ENCODE peak calls at places on chromosomes 12 and 14, in four cellular contexts. One of them, this sample, is unnamed.

GRCh38 chr12:93593833-93594232 is 21.4 kb downstream of the SOCS2 start:
- DNase-seq in HL-60: no peak
- DNase-seq in cardiac muscle cell: no peak
- DNase-seq in A549: no peak
- DNase-seq in this sample: no peak

GRCh38 chr12:9118161-9118560 is 2.4 kb upstream of the A2M start:
- DNase-seq in HL-60: peak
- DNase-seq in cardiac muscle cell: no peak
- DNase-seq in A549: no peak
- DNase-seq in this sample: no peak

GRCh38 chr14:76876076-76876475 is 49.9 kb downstream of the LRRC74A start:
- DNase-seq in HL-60: peak
- DNase-seq in cardiac muscle cell: peak
- DNase-seq in A549: peak
- DNase-seq in this sample: peak

GRCh38 chr12:84766375-84766774 is 146.2 kb downstream of the SLC6A15 start:
- DNase-seq in HL-60: no peak
- DNase-seq in cardiac muscle cell: no peak
- DNase-seq in A549: no peak
- DNase-seq in this sample: no peak

GRCh38 chr12:56154818-56155217 is 2.4 kb downstream of the MYL6B start:
- DNase-seq in HL-60: no peak
- DNase-seq in cardiac muscle cell: no peak
- DNase-seq in A549: no peak
- DNase-seq in this sample: no peak

GRCh38 chr12:104748790-104749189 is 209.3 kb downstream of the SLC41A2 start:
- DNase-seq in HL-60: no peak
- DNase-seq in cardiac muscle cell: peak
- DNase-seq in A549: no peak
- DNase-seq in this sample: no peak

GRCh38 chr12:95546491-95546813 is 4.8 kb downstream of the USP44 start:
- DNase-seq in HL-60: no peak
- DNase-seq in cardiac muscle cell: no peak
- DNase-seq in A549: no peak
- DNase-seq in this sample: no peak

GRCh38 chr12:65885312-65885711 is 61.0 kb downstream of the HMGA2 start:
- DNase-seq in HL-60: no peak
- DNase-seq in cardiac muscle cell: peak
- DNase-seq in A549: no peak
- DNase-seq in this sample: no peak

GRCh38 chr14:67187210-67187609 is 2.0 kb upstream of the GARIN2 start:
- DNase-seq in HL-60: no peak
- DNase-seq in cardiac muscle cell: peak
- DNase-seq in A549: peak
- DNase-seq in this sample: no peak

GRCh38 chr12:73053903-73054302 is 781.7 kb downstream of the TRHDE start:
- DNase-seq in HL-60: no peak
- DNase-seq in cardiac muscle cell: no peak
- DNase-seq in A549: no peak
- DNase-seq in this sample: no peak

GRCh38 chr12:12704593-12705230 is 8.7 kb upstream of the GPR19 start:
- DNase-seq in HL-60: peak
- DNase-seq in cardiac muscle cell: peak
- DNase-seq in A549: peak
- DNase-seq in this sample: peak

GRCh38 chr14:89625208-89625987 is 208.4 kb upstream of the FOXN3 start:
- DNase-seq in HL-60: no peak
- DNase-seq in cardiac muscle cell: peak
- DNase-seq in A549: no peak
- DNase-seq in this sample: no peak

GRCh38 chr14:25049127-25049558 is 804 bp downstream of the STXBP6 start:
- DNase-seq in HL-60: no peak
- DNase-seq in cardiac muscle cell: peak
- DNase-seq in A549: no peak
- DNase-seq in this sample: no peak

GRCh38 chr12:51389302-51389999 is 1.8 kb downstream of the GALNT6 start:
- DNase-seq in HL-60: no peak
- DNase-seq in cardiac muscle cell: no peak
- DNase-seq in A549: no peak
- DNase-seq in this sample: no peak

GRCh38 chr14:100142073-100143040 is 17.1 kb downstream of the DEGS2 start:
- DNase-seq in HL-60: peak
- DNase-seq in cardiac muscle cell: peak
- DNase-seq in A549: no peak
- DNase-seq in this sample: no peak

GRCh38 chr12:39532448-39532847 is 87.2 kb downstream of the ABCD2 start:
- DNase-seq in HL-60: no peak
- DNase-seq in cardiac muscle cell: no peak
- DNase-seq in A549: no peak
- DNase-seq in this sample: no peak

GRCh38 chr12:76029982-76030377 is 1.6 kb downstream of the PHLDA1 start:
- DNase-seq in HL-60: no peak
- DNase-seq in cardiac muscle cell: peak
- DNase-seq in A549: no peak
- DNase-seq in this sample: no peak

GRCh38 chr12:109827566-109828550 is 5.3 kb downstream of the TRPV4 start:
- DNase-seq in HL-60: peak
- DNase-seq in cardiac muscle cell: peak
- DNase-seq in A549: no peak
- DNase-seq in this sample: no peak

GRCh38 chr14:58865520-58866281 is 227.9 kb downstream of the DACT1 start:
- DNase-seq in HL-60: no peak
- DNase-seq in cardiac muscle cell: peak
- DNase-seq in A549: no peak
- DNase-seq in this sample: no peak

GRCh38 chr12:132955933-132956725 is at the start of gene ZNF605:
- DNase-seq in HL-60: peak
- DNase-seq in cardiac muscle cell: peak
- DNase-seq in A549: peak
- DNase-seq in this sample: peak

GRCh38 chr14:51821822-51822221 is 38.6 kb upstream of the GNG2 start:
- DNase-seq in HL-60: no peak
- DNase-seq in cardiac muscle cell: no peak
- DNase-seq in A549: no peak
- DNase-seq in this sample: no peak

GRCh38 chr14:71430321-71431168 is 501.7 kb upstream of the RGS6 start:
- DNase-seq in HL-60: no peak
- DNase-seq in cardiac muscle cell: no peak
- DNase-seq in A549: no peak
- DNase-seq in this sample: no peak

GRCh38 chr12:76312314-76312713 is 35.9 kb downstream of the BBS10 start:
- DNase-seq in HL-60: no peak
- DNase-seq in cardiac muscle cell: peak
- DNase-seq in A549: no peak
- DNase-seq in this sample: no peak

GRCh38 chr14:30295980-30296379 is 263.0 kb upstream of the G2E3 start:
- DNase-seq in HL-60: no peak
- DNase-seq in cardiac muscle cell: no peak
- DNase-seq in A549: no peak
- DNase-seq in this sample: peak

GRCh38 chr14:61500046-61500445 is 178.7 kb downstream of the PRKCH start:
- DNase-seq in HL-60: no peak
- DNase-seq in cardiac muscle cell: no peak
- DNase-seq in A549: no peak
- DNase-seq in this sample: no peak
- TF ChIP-seq CTCF in HL-60: no peak
- TF ChIP-seq CTCF in cardiac muscle cell: no peak
- TF ChIP-seq CTCF in A549: no peak
- TF ChIP-seq CTCF in this sample: no peak

GRCh38 chr12:113098428-113099028 is 37.0 kb downstream of the RASAL1 start:
- DNase-seq in HL-60: peak
- DNase-seq in cardiac muscle cell: peak
- DNase-seq in A549: peak
- DNase-seq in this sample: peak

GRCh38 chr12:113097716-113098427 is 37.7 kb downstream of the RASAL1 start:
- DNase-seq in HL-60: no peak
- DNase-seq in cardiac muscle cell: peak
- DNase-seq in A549: no peak
- DNase-seq in this sample: no peak

GRCh38 chr12:113095405-113095804 is 38.9 kb downstream of the DTX1 start:
- DNase-seq in HL-60: no peak
- DNase-seq in cardiac muscle cell: no peak
- DNase-seq in A549: no peak
- DNase-seq in this sample: no peak

GRCh38 chr12:113094738-113095137 is 38.2 kb downstream of the DTX1 start:
- DNase-seq in HL-60: no peak
- DNase-seq in cardiac muscle cell: no peak
- DNase-seq in A549: no peak
- DNase-seq in this sample: no peak

GRCh38 chr12:113096675-113097461 is 38.7 kb downstream of the RASAL1 start:
- DNase-seq in HL-60: no peak
- DNase-seq in cardiac muscle cell: no peak
- DNase-seq in A549: no peak
- DNase-seq in this sample: no peak
- H3K27ac ChIP-seq in HL-60: no peak
- H3K27ac ChIP-seq in cardiac muscle cell: no peak
- H3K27ac ChIP-seq in A549: no peak
- H3K27ac ChIP-seq in this sample: no peak

DNA sequence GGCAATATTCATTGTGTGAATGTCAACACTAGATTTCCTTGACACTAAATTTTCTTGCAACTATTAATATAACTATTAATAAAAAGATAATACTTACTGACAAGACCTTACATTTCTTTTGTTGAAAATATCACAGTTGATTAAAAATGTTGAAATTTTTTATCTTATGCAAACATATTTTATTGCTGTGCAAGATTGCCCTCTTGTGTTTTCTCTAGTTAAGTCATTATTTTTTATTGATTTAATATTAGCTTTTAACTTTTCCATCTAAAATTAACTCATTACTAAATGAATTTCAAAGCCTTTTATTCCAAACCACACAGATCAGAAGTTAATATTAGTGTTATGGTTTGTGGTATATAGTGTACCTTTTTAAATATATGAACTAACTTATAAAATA is 11.7 kb upstream of the NAA30 start:
- DNase-seq in HL-60: no peak
- DNase-seq in cardiac muscle cell: peak
- DNase-seq in A549: no peak
- DNase-seq in this sample: no peak
- TF ChIP-seq CTCF in HL-60: no peak
- TF ChIP-seq CTCF in cardiac muscle cell: no peak
- TF ChIP-seq CTCF in A549: peak
- TF ChIP-seq CTCF in this sample: no peak

GRCh38 chr12:128966411-128966810 is 113.1 kb downstream of the GLT1D1 start:
- DNase-seq in HL-60: peak
- DNase-seq in cardiac muscle cell: no peak
- DNase-seq in A549: no peak
- DNase-seq in this sample: no peak

GRCh38 chr12:128970941-128971340 is 117.7 kb downstream of the GLT1D1 start:
- DNase-seq in HL-60: no peak
- DNase-seq in cardiac muscle cell: no peak
- DNase-seq in A549: no peak
- DNase-seq in this sample: no peak

GRCh38 chr12:128970110-128970509 is 116.8 kb downstream of the GLT1D1 start:
- DNase-seq in HL-60: no peak
- DNase-seq in cardiac muscle cell: no peak
- DNase-seq in A549: no peak
- DNase-seq in this sample: no peak

GRCh38 chr12:128969480-128970055 is 116.3 kb downstream of the GLT1D1 start:
- DNase-seq in HL-60: peak
- DNase-seq in cardiac muscle cell: no peak
- DNase-seq in A549: peak
- DNase-seq in this sample: peak

DNA sequence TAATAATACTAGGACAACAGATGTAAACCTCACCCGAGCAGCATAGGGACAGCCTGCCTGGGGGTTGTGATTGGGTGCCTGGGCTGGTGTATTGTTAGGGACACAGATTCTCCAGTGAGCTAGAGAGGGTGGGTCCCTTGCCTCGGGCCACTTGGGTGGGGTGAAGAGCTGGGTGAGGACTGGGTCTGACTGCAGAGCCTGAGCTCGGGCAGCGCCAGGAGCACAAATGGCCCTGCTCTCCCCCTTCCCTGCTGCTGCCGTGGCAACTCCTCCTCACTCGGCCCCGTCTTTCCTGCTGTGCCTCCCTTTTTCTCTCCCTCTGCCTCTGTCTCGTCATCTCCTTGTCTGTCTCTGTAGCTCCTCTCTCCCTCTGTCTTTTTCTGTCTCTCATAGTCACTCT is 115.4 kb downstream of the GLT1D1 start:
- DNase-seq in HL-60: no peak
- DNase-seq in cardiac muscle cell: no peak
- DNase-seq in A549: no peak
- DNase-seq in this sample: no peak
- H3K27ac ChIP-seq in HL-60: no peak
- H3K27ac ChIP-seq in cardiac muscle cell: no peak
- H3K27ac ChIP-seq in A549: no peak
- H3K27ac ChIP-seq in this sample: no peak

DNA sequence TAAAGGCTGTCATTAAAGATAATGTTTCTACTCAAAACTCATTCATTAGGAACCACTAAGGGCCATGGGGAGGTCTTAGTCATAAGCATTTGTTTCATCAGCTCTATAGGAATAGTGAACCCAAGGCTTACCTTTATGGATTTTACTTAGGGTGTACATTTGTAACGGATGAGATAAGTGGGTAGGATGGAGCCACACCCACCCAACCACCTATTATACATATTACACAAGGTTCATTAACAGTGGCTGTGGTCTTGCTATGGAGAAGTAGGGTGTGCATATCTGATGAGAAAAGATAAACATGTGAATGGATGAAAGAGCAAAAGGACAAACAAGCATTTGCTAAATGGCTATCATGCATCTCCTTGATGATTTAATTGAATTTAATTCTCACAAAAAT is 39.6 kb upstream of the ITPR2 start:
- DNase-seq in HL-60: peak
- DNase-seq in cardiac muscle cell: no peak
- DNase-seq in A549: no peak
- DNase-seq in this sample: no peak
- TF ChIP-seq CTCF in HL-60: no peak
- TF ChIP-seq CTCF in cardiac muscle cell: no peak
- TF ChIP-seq CTCF in A549: no peak
- TF ChIP-seq CTCF in this sample: no peak

DNA sequence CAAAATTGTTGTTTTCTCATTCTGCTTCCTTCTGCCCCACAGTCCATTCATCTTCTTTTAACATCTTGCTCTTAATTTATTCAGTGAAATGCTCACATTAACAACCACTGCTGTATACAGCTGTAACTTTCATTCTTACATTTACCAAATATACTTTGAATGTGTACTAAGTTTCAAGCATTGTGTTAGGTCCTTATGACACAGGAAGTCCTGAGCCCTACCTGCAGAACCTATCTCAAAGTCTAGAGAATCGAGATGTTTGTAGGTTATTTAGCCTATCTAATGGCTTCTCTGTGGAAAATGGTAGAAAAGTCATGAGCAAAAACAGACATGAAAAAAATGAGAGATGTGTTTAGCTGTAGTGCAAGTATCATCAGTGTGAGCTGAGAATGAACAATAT is 117.6 kb upstream of the MGAT4C start:
- DNase-seq in HL-60: no peak
- DNase-seq in cardiac muscle cell: no peak
- DNase-seq in A549: no peak
- DNase-seq in this sample: no peak
- H3K27ac ChIP-seq in HL-60: no peak
- H3K27ac ChIP-seq in cardiac muscle cell: no peak
- H3K27ac ChIP-seq in A549: no peak
- H3K27ac ChIP-seq in this sample: no peak

GRCh38 chr12:8078400-8078799 is 3.7 kb upstream of the NECAP1 start:
- DNase-seq in HL-60: peak
- DNase-seq in cardiac muscle cell: peak
- DNase-seq in A549: no peak
- DNase-seq in this sample: peak
- TF ChIP-seq CTCF in HL-60: no peak
- TF ChIP-seq CTCF in cardiac muscle cell: peak
- TF ChIP-seq CTCF in A549: peak
- TF ChIP-seq CTCF in this sample: peak

GRCh38 chr14:68681256-68681655 is 111.6 kb downstream of the ZFP36L1 start:
- DNase-seq in HL-60: no peak
- DNase-seq in cardiac muscle cell: no peak
- DNase-seq in A549: no peak
- DNase-seq in this sample: no peak
- H3K27ac ChIP-seq in HL-60: no peak
- H3K27ac ChIP-seq in cardiac muscle cell: no peak
- H3K27ac ChIP-seq in A549: peak
- H3K27ac ChIP-seq in this sample: no peak

This sample was measured in WERI-Rb-1.